ENCODE peak calls at places on chromosomes 6 and 20, in four cellular contexts. U is AG08395, H is HTR-8/SVneo, C is endothelial cell of umbilical vein. V is an unnamed sample.

GRCh38 chr6:79305020-79305419 is 70.5 kb upstream of the HMGN3 start:
- DNase-seq in C (no peak), H (no peak), U (no peak), V (no peak)

GRCh38 chr6:35310265-35310831 is 12.7 kb downstream of the DEF6 start:
- DNase-seq in C (no peak), H (no peak), U (no peak), V (no peak)

GRCh38 chr20:29300579-29301551 is 1956.6 kb upstream of the DEFB115 start:
- DNase-seq in H (no peak), U (no peak), C (no peak), V (no peak)

GRCh38 chr6:54217018-54217417 is 91.2 kb upstream of the TINAG start:
- DNase-seq in U (no peak), C (peak; percentile 17), H (no peak), V (no peak)

GRCh38 chr6:5968817-5969726 is 37.7 kb downstream of the NRN1 start:
- DNase-seq in C (peak; percentile 44), H (no peak), U (peak; percentile 80), V (peak; percentile 72)

GRCh38 chr6:33820243-33820642 is 16.4 kb upstream of the MLN start:
- DNase-seq in C (no peak), U (peak; percentile 38), H (no peak), V (no peak)

GRCh38 chr6:18090349-18090786 is 32.1 kb downstream of the NHLRC1 start:
- DNase-seq in H (no peak), C (no peak), U (no peak), V (no peak)

GRCh38 chr6:45703041-45703739 is 312.5 kb downstream of the CLIC5 start:
- DNase-seq in U (peak; percentile 36), H (no peak), C (no peak), V (peak; percentile 29)

GRCh38 chr6:132698608-132699007 is 15.2 kb downstream of the VNN1 start:
- DNase-seq in U (no peak), C (no peak), H (no peak), V (no peak)

GRCh38 chr20:45946149-45946970 is 11.9 kb downstream of the PCIF1 start:
- DNase-seq in U (peak; percentile 68), H (no peak), C (no peak), V (peak; percentile 61)

GRCh38 chr6:133646021-133646682 is 242.8 kb upstream of the TCF21 start:
- DNase-seq in H (peak; percentile 33), C (no peak), U (peak; percentile 54), V (peak; percentile 61)

GRCh38 chr6:111922454-111923297 is 49.4 kb upstream of the FYN start:
- DNase-seq in U (peak; percentile 49), H (no peak), C (no peak), V (peak; percentile 53)

GRCh38 chr6:36827261-36828079 is 11.8 kb downstream of the CPNE5 start:
- DNase-seq in U (peak; percentile 72), H (peak; percentile 67), C (peak; percentile 99), V (peak; percentile 48)

GRCh38 chr6:2476376-2476775 is 231.0 kb upstream of the GMDS start:
- DNase-seq in U (peak; percentile 38), H (no peak), C (no peak), V (no peak)

GRCh38 chr6:28505733-28506132 is 9.9 kb downstream of the GPX6 start:
- DNase-seq in C (no peak), H (no peak), U (no peak), V (no peak)

GRCh38 chr6:97702226-97702625 is 419.2 kb upstream of the MMS22L start:
- DNase-seq in U (no peak), H (no peak), C (no peak), V (no peak)

GRCh38 chr6:9999806-10000205 is 415.1 kb downstream of the TFAP2A start:
- DNase-seq in C (no peak), U (no peak), H (no peak), V (no peak)

GRCh38 chr6:113776998-113777397 is 80.1 kb upstream of the MARCKS start:
- DNase-seq in H (no peak), U (no peak), C (no peak), V (no peak)

GRCh38 chr20:63006611-63007471 is at the start of gene BHLHE23:
- DNase-seq in C (no peak), H (no peak), U (no peak), V (no peak)

GRCh38 chr20:6162239-6162638 is 39.4 kb upstream of the FERMT1 start:
- DNase-seq in C (no peak), U (no peak), H (no peak), V (no peak)

GRCh38 chr20:62728028-62728780 is 19.6 kb downstream of the NTSR1 start:
- DNase-seq in C (no peak), U (no peak), H (no peak), V (no peak)

GRCh38 chr6:48111575-48111974 is 578 bp upstream of the PTCHD4 start:
- DNase-seq in C (no peak), U (no peak), H (no peak), V (no peak)

GRCh38 chr6:158040051-158040803 is 58.6 kb downstream of the SYNJ2 start:
- DNase-seq in H (peak; percentile 81), U (peak; percentile 76), C (peak; percentile 99), V (peak; percentile 85)

GRCh38 chr6:119110601-119111548 is 32.4 kb upstream of the FAM184A start:
- DNase-seq in U (peak; percentile 60), H (peak; percentile 48), C (peak; percentile 64), V (peak; percentile 72)

GRCh38 chr20:35156978-35157377 is 9.8 kb upstream of the EDEM2 start:
- DNase-seq in C (no peak), U (no peak), H (no peak), V (no peak)

GRCh38 chr20:48455606-48456360 is 372.0 kb downstream of the PREX1 start:
- DNase-seq in C (no peak), U (no peak), H (no peak), V (no peak)

GRCh38 chr20:22472386-22472785 is 112.0 kb downstream of the FOXA2 start:
- DNase-seq in H (no peak), C (no peak), U (no peak), V (no peak)

GRCh38 chr20:17617212-17617867 is 47.5 kb downstream of the DSTN start:
- DNase-seq in H (peak; percentile 69), C (peak; percentile 24), U (peak; percentile 45), V (peak; percentile 61)

GRCh38 chr6:18579165-18579564 is 192.0 kb downstream of the RNF144B start:
- DNase-seq in H (no peak), U (no peak), C (no peak), V (no peak)

GRCh38 chr20:42923348-42923918 is 266.3 kb downstream of the PTPRT start:
- DNase-seq in H (no peak), C (no peak), U (no peak), V (no peak)

GRCh38 chr6:44225579-44226325 is 2.4 kb downstream of the SLC29A1 start:
- DNase-seq in H (no peak), U (no peak), C (no peak), V (no peak)

GRCh38 chr6:142613981-142614380 is 312.2 kb downstream of the ADGRG6 start:
- DNase-seq in H (no peak), C (no peak), U (no peak), V (no peak)

GRCh38 chr6:149545258-149545753 is 537 bp downstream of the PPIL4 start:
- DNase-seq in H (no peak), U (peak; percentile 64), C (peak; percentile 86), V (peak; percentile 66)

GRCh38 chr20:49310695-49311094 is 32.8 kb upstream of the ZNFX1 start:
- DNase-seq in H (no peak), C (peak; percentile 80), U (no peak), V (no peak)

GRCh38 chr20:8039048-8039447 is 19.5 kb upstream of the TMX4 start:
- DNase-seq in U (no peak), C (no peak), H (no peak), V (no peak)

GRCh38 chr6:107235521-107235920 is 120.2 kb upstream of the BEND3 start:
- DNase-seq in U (no peak), H (no peak), C (peak; percentile 61), V (no peak)

V was measured in GM03348.